ENCODE peak calls at places on chromosome 17, in six cellular contexts. One of them, this sample, is unnamed.

GRCh38 chr17:59425085-59425901 is 93.8 kb downstream of the YPEL2 start:
- DNase-seq in GM12865: no peak
- DNase-seq in cardiac muscle cell: peak
- DNase-seq in sigmoid colon: peak
- DNase-seq in pancreas: no peak
- DNase-seq in AG10803: peak
- DNase-seq in this sample: peak

GRCh38 chr17:5019475-5019956 is 15.7 kb downstream of the SLC52A1 start:
- DNase-seq in GM12865: peak
- DNase-seq in cardiac muscle cell: no peak
- DNase-seq in sigmoid colon: no peak
- DNase-seq in pancreas: no peak
- DNase-seq in AG10803: no peak
- DNase-seq in this sample: no peak

GRCh38 chr17:17433260-17433659 is 43.5 kb upstream of the MED9 start:
- DNase-seq in GM12865: no peak
- DNase-seq in cardiac muscle cell: no peak
- DNase-seq in sigmoid colon: no peak
- DNase-seq in pancreas: no peak
- DNase-seq in AG10803: peak
- DNase-seq in this sample: peak

GRCh38 chr17:39626171-39626670 is 531 bp upstream of the PPP1R1B start:
- DNase-seq in GM12865: no peak
- DNase-seq in cardiac muscle cell: no peak
- DNase-seq in sigmoid colon: no peak
- DNase-seq in pancreas: no peak
- DNase-seq in AG10803: no peak
- DNase-seq in this sample: no peak

GRCh38 chr17:74307984-74308773 is 17.8 kb upstream of the KIF19 start:
- DNase-seq in GM12865: no peak
- DNase-seq in cardiac muscle cell: no peak
- DNase-seq in sigmoid colon: no peak
- DNase-seq in pancreas: no peak
- DNase-seq in AG10803: no peak
- DNase-seq in this sample: no peak

GRCh38 chr17:79022507-79022991 is 1.4 kb upstream of the C1QTNF1 start:
- DNase-seq in GM12865: no peak
- DNase-seq in cardiac muscle cell: no peak
- DNase-seq in sigmoid colon: peak
- DNase-seq in pancreas: no peak
- DNase-seq in AG10803: no peak
- DNase-seq in this sample: no peak

GRCh38 chr17:63498621-63499195 is 21.8 kb downstream of the ACE start:
- DNase-seq in GM12865: no peak
- DNase-seq in cardiac muscle cell: no peak
- DNase-seq in sigmoid colon: no peak
- DNase-seq in pancreas: no peak
- DNase-seq in AG10803: peak
- DNase-seq in this sample: peak

GRCh38 chr17:50947844-50948514 is 81.8 kb upstream of the TOB1 start:
- DNase-seq in GM12865: no peak
- DNase-seq in cardiac muscle cell: no peak
- DNase-seq in sigmoid colon: peak
- DNase-seq in pancreas: peak
- DNase-seq in AG10803: no peak
- DNase-seq in this sample: no peak

GRCh38 chr17:17993366-17993765 is 20.7 kb downstream of the DRC3 start:
- DNase-seq in GM12865: no peak
- DNase-seq in cardiac muscle cell: no peak
- DNase-seq in sigmoid colon: no peak
- DNase-seq in pancreas: no peak
- DNase-seq in AG10803: no peak
- DNase-seq in this sample: peak

GRCh38 chr17:31549121-31549524 is 157.6 kb downstream of the RAB11FIP4 start:
- DNase-seq in GM12865: peak
- DNase-seq in cardiac muscle cell: peak
- DNase-seq in sigmoid colon: no peak
- DNase-seq in pancreas: no peak
- DNase-seq in AG10803: no peak
- DNase-seq in this sample: peak

GRCh38 chr17:68296217-68297140 is 5.2 kb downstream of the ARSG start:
- DNase-seq in GM12865: no peak
- DNase-seq in cardiac muscle cell: no peak
- DNase-seq in sigmoid colon: no peak
- DNase-seq in pancreas: no peak
- DNase-seq in AG10803: no peak
- DNase-seq in this sample: no peak

GRCh38 chr17:74132354-74132753 is 71.1 kb upstream of the RPL38 start:
- DNase-seq in GM12865: no peak
- DNase-seq in cardiac muscle cell: no peak
- DNase-seq in sigmoid colon: no peak
- DNase-seq in pancreas: no peak
- DNase-seq in AG10803: no peak
- DNase-seq in this sample: no peak

GRCh38 chr17:49969134-49969759 is at the start of gene DLX4:
- DNase-seq in GM12865: no peak
- DNase-seq in cardiac muscle cell: no peak
- DNase-seq in sigmoid colon: no peak
- DNase-seq in pancreas: no peak
- DNase-seq in AG10803: no peak
- DNase-seq in this sample: no peak

GRCh38 chr17:60640503-60640902 is 37.1 kb upstream of the BCAS3 start:
- DNase-seq in GM12865: no peak
- DNase-seq in cardiac muscle cell: no peak
- DNase-seq in sigmoid colon: no peak
- DNase-seq in pancreas: no peak
- DNase-seq in AG10803: peak
- DNase-seq in this sample: no peak

GRCh38 chr17:49887086-49887743 is 39.3 kb upstream of the TAC4 start:
- DNase-seq in GM12865: no peak
- DNase-seq in cardiac muscle cell: no peak
- DNase-seq in sigmoid colon: no peak
- DNase-seq in pancreas: peak
- DNase-seq in AG10803: no peak
- DNase-seq in this sample: no peak

GRCh38 chr17:29613371-29613837 is 9.3 kb downstream of the CORO6 start:
- DNase-seq in GM12865: peak
- DNase-seq in cardiac muscle cell: peak
- DNase-seq in sigmoid colon: peak
- DNase-seq in pancreas: peak
- DNase-seq in AG10803: peak
- DNase-seq in this sample: peak

GRCh38 chr17:63537991-63538692 is 12.1 kb upstream of the DCAF7 start:
- DNase-seq in GM12865: no peak
- DNase-seq in cardiac muscle cell: peak
- DNase-seq in sigmoid colon: peak
- DNase-seq in pancreas: no peak
- DNase-seq in AG10803: peak
- DNase-seq in this sample: peak

GRCh38 chr17:32240745-32241144 is 24.9 kb upstream of the RHBDL3 start:
- DNase-seq in GM12865: no peak
- DNase-seq in cardiac muscle cell: peak
- DNase-seq in sigmoid colon: no peak
- DNase-seq in pancreas: no peak
- DNase-seq in AG10803: no peak
- DNase-seq in this sample: no peak

GRCh38 chr17:32777922-32778321 is 99.0 kb downstream of the MYO1D start:
- DNase-seq in GM12865: no peak
- DNase-seq in cardiac muscle cell: no peak
- DNase-seq in sigmoid colon: no peak
- DNase-seq in pancreas: no peak
- DNase-seq in AG10803: no peak
- DNase-seq in this sample: no peak

GRCh38 chr17:75396781-75397180 is 8.7 kb downstream of the GRB2 start:
- DNase-seq in GM12865: peak
- DNase-seq in cardiac muscle cell: no peak
- DNase-seq in sigmoid colon: no peak
- DNase-seq in pancreas: no peak
- DNase-seq in AG10803: no peak
- DNase-seq in this sample: no peak

GRCh38 chr17:41284043-41284442 is 8.5 kb downstream of the KRTAP9-7 start:
- DNase-seq in GM12865: no peak
- DNase-seq in cardiac muscle cell: no peak
- DNase-seq in sigmoid colon: no peak
- DNase-seq in pancreas: no peak
- DNase-seq in AG10803: peak
- DNase-seq in this sample: no peak

GRCh38 chr17:74779948-74780400 is 3.8 kb upstream of the NAT9 start:
- DNase-seq in GM12865: peak
- DNase-seq in cardiac muscle cell: no peak
- DNase-seq in sigmoid colon: peak
- DNase-seq in pancreas: no peak
- DNase-seq in AG10803: no peak
- DNase-seq in this sample: no peak

GRCh38 chr17:81514735-81515529 is 2.3 kb upstream of the ACTG1 start:
- DNase-seq in GM12865: peak
- DNase-seq in cardiac muscle cell: peak
- DNase-seq in sigmoid colon: peak
- DNase-seq in pancreas: peak
- DNase-seq in AG10803: peak
- DNase-seq in this sample: peak
- H3K4me3 ChIP-seq in GM12865: peak
- H3K4me3 ChIP-seq in cardiac muscle cell: peak
- H3K4me3 ChIP-seq in sigmoid colon: peak
- H3K4me3 ChIP-seq in pancreas: peak
- H3K4me3 ChIP-seq in AG10803: peak
- H3K4me3 ChIP-seq in this sample: peak

DNA sequence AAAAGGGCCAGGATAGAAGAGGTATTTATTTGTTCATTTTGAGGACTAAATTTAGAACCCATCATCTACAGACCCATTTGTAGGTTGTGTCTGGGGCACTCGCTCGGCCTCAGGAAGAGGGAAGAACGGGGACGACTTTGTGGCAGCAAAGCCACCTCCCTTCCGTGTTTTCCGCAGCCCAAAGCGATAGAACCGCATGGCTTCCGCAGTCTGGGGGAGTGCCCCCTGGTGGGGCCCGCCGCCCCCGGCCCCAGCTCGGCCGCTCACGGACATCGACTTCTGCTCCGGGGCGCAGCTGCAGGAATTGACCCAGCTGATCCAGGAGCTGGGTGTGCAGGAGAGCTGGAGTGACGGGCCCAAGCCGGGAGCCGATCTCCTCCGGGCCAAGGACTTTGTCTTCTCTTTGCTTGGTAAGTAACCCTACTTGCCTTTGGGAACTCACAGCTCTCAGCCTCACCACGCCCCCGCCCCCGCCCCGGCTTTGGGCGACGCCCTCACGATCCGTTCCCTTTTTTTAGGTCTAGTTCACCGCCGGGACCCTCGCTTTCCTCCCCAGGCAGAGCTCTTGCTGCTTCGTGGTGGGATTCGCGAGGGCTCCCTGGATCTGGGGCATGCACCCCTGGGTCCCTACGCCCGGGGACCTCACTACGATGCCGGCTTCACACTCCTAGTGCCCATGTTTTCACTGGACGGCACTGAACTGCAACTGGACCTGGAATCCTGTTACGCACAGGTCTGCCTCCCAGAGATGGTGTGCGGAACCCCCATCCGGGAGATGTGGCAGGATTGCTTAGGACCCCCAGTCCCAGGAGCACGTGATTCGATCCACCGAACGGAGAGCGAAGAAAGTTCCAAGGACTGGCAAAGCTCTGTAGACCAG is 681 bp downstream of the TMEM102 start:
- DNase-seq in GM12865: peak
- DNase-seq in cardiac muscle cell: peak
- DNase-seq in sigmoid colon: no peak
- DNase-seq in pancreas: peak
- DNase-seq in AG10803: no peak
- DNase-seq in this sample: no peak
- TF ChIP-seq CTCF in GM12865: peak
- TF ChIP-seq CTCF in cardiac muscle cell: peak
- TF ChIP-seq CTCF in sigmoid colon: no peak
- TF ChIP-seq CTCF in pancreas: no peak
- TF ChIP-seq CTCF in AG10803: no peak
- TF ChIP-seq CTCF in this sample: no peak

GRCh38 chr17:82943751-82944150 is 103.9 kb upstream of the ZNF750 start:
- DNase-seq in GM12865: no peak
- DNase-seq in cardiac muscle cell: no peak
- DNase-seq in sigmoid colon: peak
- DNase-seq in pancreas: no peak
- DNase-seq in AG10803: no peak
- DNase-seq in this sample: no peak
- H3K4me3 ChIP-seq in GM12865: no peak
- H3K4me3 ChIP-seq in cardiac muscle cell: no peak
- H3K4me3 ChIP-seq in sigmoid colon: no peak
- H3K4me3 ChIP-seq in pancreas: no peak
- H3K4me3 ChIP-seq in AG10803: no peak
- H3K4me3 ChIP-seq in this sample: no peak

GRCh38 chr17:9229160-9229825 is 208.0 kb downstream of the NTN1 start:
- DNase-seq in GM12865: no peak
- DNase-seq in cardiac muscle cell: no peak
- DNase-seq in sigmoid colon: no peak
- DNase-seq in pancreas: no peak
- DNase-seq in AG10803: no peak
- DNase-seq in this sample: no peak

GRCh38 chr17:9229826-9230201 is 208.5 kb downstream of the NTN1 start:
- DNase-seq in GM12865: no peak
- DNase-seq in cardiac muscle cell: no peak
- DNase-seq in sigmoid colon: no peak
- DNase-seq in pancreas: no peak
- DNase-seq in AG10803: no peak
- DNase-seq in this sample: no peak

GRCh38 chr17:9230346-9230745 is 209.0 kb downstream of the NTN1 start:
- DNase-seq in GM12865: no peak
- DNase-seq in cardiac muscle cell: no peak
- DNase-seq in sigmoid colon: no peak
- DNase-seq in pancreas: no peak
- DNase-seq in AG10803: peak
- DNase-seq in this sample: peak

GRCh38 chr17:9227819-9228407 is 206.6 kb downstream of the NTN1 start:
- DNase-seq in GM12865: no peak
- DNase-seq in cardiac muscle cell: no peak
- DNase-seq in sigmoid colon: no peak
- DNase-seq in pancreas: no peak
- DNase-seq in AG10803: no peak
- DNase-seq in this sample: no peak

GRCh38 chr17:9228408-9229159 is 207.3 kb downstream of the NTN1 start:
- DNase-seq in GM12865: no peak
- DNase-seq in cardiac muscle cell: no peak
- DNase-seq in sigmoid colon: no peak
- DNase-seq in pancreas: no peak
- DNase-seq in AG10803: peak
- DNase-seq in this sample: peak
- TF ChIP-seq CTCF in GM12865: no peak
- TF ChIP-seq CTCF in cardiac muscle cell: peak
- TF ChIP-seq CTCF in sigmoid colon: no peak
- TF ChIP-seq CTCF in pancreas: no peak
- TF ChIP-seq CTCF in AG10803: peak
- TF ChIP-seq CTCF in this sample: peak